ENCODE peak calls at places on chromosomes 1 and 21, in eight cellular contexts. V is NCI-H1092 treated with DMSO at 0.1 percent for 48 hours; P is GM20000; D is Right ventricle myocardium superior; T is hepatic stellate cell; A is progenitor cell of endocrine pancreas; F is CD8-positive, alpha-beta T cell; I is kidney tubule cell. N is an unnamed sample.

GRCh38 chr1:39683591-39684312 is 7.5 kb downstream of the HPCAL4 start:
- DNase-seq in V (no peak), P (no peak), D (peak; percentile 66), T (no peak), A (no peak), F (peak; percentile 74), I (no peak), N (no peak)

GRCh38 chr1:15102646-15103045 is 50.9 kb upstream of the TMEM51 start:
- DNase-seq in V (no peak), P (no peak), D (no peak), T (no peak), A (no peak), F (no peak), I (no peak), N (no peak)

GRCh38 chr1:229225331-229225782 is 45.6 kb upstream of the RAB4A start:
- DNase-seq in V (no peak), P (no peak), D (no peak), T (no peak), A (no peak), F (no peak), I (no peak), N (no peak)

GRCh38 chr1:196425513-196425912 is 182.7 kb downstream of the KCNT2 start:
- DNase-seq in V (no peak), P (no peak), D (no peak), T (no peak), A (no peak), F (no peak), I (no peak), N (no peak)

GRCh38 chr1:65792671-65793358 is at the start of gene PDE4B:
- DNase-seq in V (peak; percentile 41), P (peak; percentile 47), D (no peak), T (peak; percentile 58), A (peak; percentile 41), F (no peak), I (peak; percentile 6), N (no peak)

GRCh38 chr1:53957231-53957818 is 11.2 kb downstream of the LRRC42 start:
- DNase-seq in V (peak; percentile 71), P (no peak), D (no peak), T (peak; percentile 47), A (no peak), F (no peak), I (peak; percentile 87), N (no peak)

GRCh38 chr1:27137022-27137542 is 17.8 kb downstream of the SLC9A1 start:
- DNase-seq in V (no peak), P (peak; percentile 72), D (peak; percentile 88), T (no peak), A (no peak), F (peak; percentile 91), I (no peak), N (peak; percentile 70)

GRCh38 chr21:28675265-28676041 is 317.2 kb downstream of the LTN1 start:
- DNase-seq in V (no peak), P (no peak), D (no peak), T (peak; percentile 15), A (no peak), F (no peak), I (no peak), N (no peak)

GRCh38 chr1:179814513-179814838 is 63.1 kb downstream of the TOR1AIP2 start:
- DNase-seq in V (no peak), P (no peak), D (peak; percentile 82), T (peak; percentile 80), A (no peak), F (no peak), I (no peak), N (no peak)

GRCh38 chr1:228098323-228098931 is 4.7 kb downstream of the C1orf35 start:
- DNase-seq in V (no peak), P (no peak), D (peak; percentile 35), T (peak; percentile 3), A (no peak), F (no peak), I (no peak), N (no peak)

GRCh38 chr1:75438355-75438754 is 172.6 kb downstream of the SLC44A5 start:
- DNase-seq in V (no peak), P (no peak), D (no peak), T (no peak), A (no peak), F (no peak), I (peak; percentile 2), N (no peak)

GRCh38 chr1:178267646-178268094 is 173.8 kb downstream of the RASAL2 start:
- DNase-seq in V (no peak), P (no peak), D (no peak), T (no peak), A (no peak), F (no peak), I (peak; percentile 95), N (no peak)

GRCh38 chr1:13790290-13791035 is 90.5 kb downstream of the PRDM2 start:
- DNase-seq in V (no peak), P (no peak), D (no peak), T (no peak), A (no peak), F (no peak), I (no peak), N (no peak)

GRCh38 chr1:110686188-110686587 is 11.4 kb upstream of the KCNA3 start:
- DNase-seq in V (no peak), P (no peak), D (no peak), T (no peak), A (no peak), F (peak; percentile 58), I (no peak), N (no peak)

GRCh38 chr1:101300916-101301315 is 64.1 kb downstream of the S1PR1 start:
- DNase-seq in V (no peak), P (no peak), D (no peak), T (no peak), A (no peak), F (no peak), I (peak; percentile 54), N (no peak)

GRCh38 chr1:21347072-21347581 is 56.9 kb upstream of the ECE1 start:
- DNase-seq in V (no peak), P (no peak), D (no peak), T (no peak), A (no peak), F (no peak), I (no peak), N (no peak)

GRCh38 chr1:59020151-59020997 is 236.5 kb upstream of the JUN start:
- DNase-seq in V (no peak), P (peak; percentile 73), D (peak; percentile 61), T (peak; percentile 66), A (no peak), F (peak; percentile 70), I (peak; percentile 83), N (peak; percentile 31)

GRCh38 chr1:30677471-30677870 is 45.9 kb downstream of the MATN1 start:
- DNase-seq in V (no peak), P (no peak), D (no peak), T (no peak), A (no peak), F (no peak), I (peak; percentile 31), N (no peak)

GRCh38 chr1:223332997-223333396 is 31.0 kb downstream of the SUSD4 start:
- DNase-seq in V (no peak), P (no peak), D (no peak), T (no peak), A (no peak), F (no peak), I (no peak), N (no peak)

GRCh38 chr1:151251656-151252470 is 2.7 kb upstream of the PSMD4 start:
- DNase-seq in V (peak; percentile 83), P (peak; percentile 75), D (peak; percentile 75), T (peak; percentile 71), A (no peak), F (peak; percentile 66), I (peak; percentile 81), N (peak; percentile 50)

GRCh38 chr1:59898927-59899326 is 27.6 kb downstream of the CYP2J2 start:
- DNase-seq in V (no peak), P (no peak), D (no peak), T (no peak), A (no peak), F (no peak), I (no peak), N (no peak)

GRCh38 chr1:9149837-9150581 is 21.1 kb upstream of the GPR157 start:
- DNase-seq in V (no peak), P (no peak), D (peak; percentile 66), T (peak; percentile 76), A (no peak), F (no peak), I (no peak), N (no peak)

GRCh38 chr1:100130552-100131077 is 2.1 kb downstream of the SASS6 start:
- DNase-seq in V (no peak), P (no peak), D (no peak), T (no peak), A (no peak), F (no peak), I (no peak), N (no peak)

GRCh38 chr1:226429051-226429461 is 21.2 kb upstream of the PARP1 start:
- DNase-seq in V (peak; percentile 72), P (no peak), D (no peak), T (no peak), A (no peak), F (no peak), I (peak; percentile 83), N (no peak)

GRCh38 chr1:165259706-165260105 is 96.8 kb downstream of the LMX1A start:
- DNase-seq in V (no peak), P (no peak), D (no peak), T (no peak), A (no peak), F (no peak), I (no peak), N (no peak)

GRCh38 chr1:153349363-153350340 is 1.0 kb upstream of the PGLYRP4 start:
- DNase-seq in V (peak; percentile 17), P (no peak), D (no peak), T (no peak), A (no peak), F (peak; percentile 42), I (no peak), N (no peak)

GRCh38 chr1:47325530-47325929 is 8.1 kb upstream of the CMPK1 start:
- DNase-seq in V (no peak), P (no peak), D (no peak), T (no peak), A (no peak), F (no peak), I (peak; percentile 90), N (no peak)

GRCh38 chr1:224223819-224224714 is 41.0 kb downstream of the DEGS1 start:
- DNase-seq in V (no peak), P (no peak), D (no peak), T (peak; percentile 75), A (no peak), F (no peak), I (peak; percentile 82), N (no peak)

GRCh38 chr21:26972131-26972707 is 5.3 kb upstream of the ADAMTS5 start:
- DNase-seq in V (no peak), P (no peak), D (no peak), T (no peak), A (no peak), F (no peak), I (no peak), N (no peak)

GRCh38 chr1:90925928-90926869 is 95.6 kb downstream of the ZNF644 start:
- DNase-seq in V (no peak), P (no peak), D (no peak), T (peak; percentile 23), A (no peak), F (no peak), I (peak; percentile 68), N (no peak)

GRCh38 chr1:107141491-107142369 is 891 bp downstream of the NTNG1 start:
- DNase-seq in V (peak; percentile 79), P (peak; percentile 48), D (peak; percentile 43), T (peak; percentile 4), A (peak; percentile 12), F (peak; percentile 48), I (peak; percentile 80), N (no peak)

GRCh38 chr1:66692681-66693080 is 59.6 kb upstream of the DYNLT5 start:
- DNase-seq in V (no peak), P (no peak), D (no peak), T (no peak), A (no peak), F (no peak), I (no peak), N (no peak)

GRCh38 chr1:92259350-92259749 is 39.4 kb downstream of the GLMN start:
- DNase-seq in V (no peak), P (no peak), D (no peak), T (no peak), A (no peak), F (no peak), I (no peak), N (no peak)

GRCh38 chr1:225182701-225183100 is 245.1 kb downstream of the LBR start:
- DNase-seq in V (no peak), P (no peak), D (no peak), T (no peak), A (no peak), F (no peak), I (no peak), N (no peak)

N was measured in GM12892.